ENCODE peak calls at places on chromosome 7, in five cellular contexts. P is SJSA1; S is OCI-LY7; Q is GM23248; K is CD8-positive, alpha-beta T cell. A is an unnamed sample.
A peak's percentile ranks its signal among the peaks of the same experiment; 100 is the strongest.

GRCh38 chr7:114760477-114760876 is 161.4 kb upstream of the MDFIC start:
- DNase-seq in P (no peak), S (no peak), Q (peak; percentile 1), K (no peak), A (no peak)

GRCh38 chr7:25025218-25025671 is 45.3 kb upstream of the OSBPL3 start:
- DNase-seq in P (peak; percentile 71), S (no peak), Q (peak; percentile 83), K (no peak), A (no peak)

GRCh38 chr7:20785211-20786048 is 1.3 kb downstream of the SP8 start:
- DNase-seq in P (no peak), S (no peak), Q (peak; percentile 47), K (no peak), A (no peak)

GRCh38 chr7:128398016-128398840 is 11.6 kb downstream of the IMPDH1 start:
- DNase-seq in P (peak; percentile 68), S (peak; percentile 24), Q (peak; percentile 61), K (no peak), A (no peak)

GRCh38 chr7:135327458-135327857 is 93.8 kb downstream of the STRA8 start:
- DNase-seq in P (no peak), S (no peak), Q (no peak), K (no peak), A (no peak)

GRCh38 chr7:46583606-46584005 is 662.5 kb upstream of the IGFBP3 start:
- DNase-seq in P (no peak), S (no peak), Q (peak; percentile 90), K (no peak), A (no peak)

GRCh38 chr7:21137640-21138039 is 290.2 kb upstream of the SP4 start:
- DNase-seq in P (no peak), S (no peak), Q (no peak), K (no peak), A (no peak)

GRCh38 chr7:95547356-95547755 is 49.0 kb downstream of the PDK4 start:
- DNase-seq in P (no peak), S (no peak), Q (no peak), K (no peak), A (no peak)

GRCh38 chr7:132577206-132578049 is 1.2 kb upstream of the PLXNA4 start:
- DNase-seq in P (no peak), S (no peak), Q (peak; percentile 72), K (no peak), A (no peak)

GRCh38 chr7:24902276-24902675 is 77.7 kb downstream of the OSBPL3 start:
- DNase-seq in P (no peak), S (no peak), Q (peak; percentile 77), K (no peak), A (no peak)

GRCh38 chr7:91288208-91288824 is 24.1 kb downstream of the FZD1 start:
- DNase-seq in P (peak; percentile 42), S (peak; percentile 35), Q (peak; percentile 32), K (no peak), A (no peak)

GRCh38 chr7:124420367-124420766 is 345.2 kb downstream of the GPR37 start:
- DNase-seq in P (no peak), S (no peak), Q (no peak), K (no peak), A (no peak)

GRCh38 chr7:139776486-139777303 is 1.1 kb downstream of the HIPK2 start:
- DNase-seq in P (no peak), S (peak; percentile 61), Q (peak; percentile 76), K (no peak), A (peak; percentile 45)

GRCh38 chr7:127582361-127582760 is 3.0 kb downstream of the GCC1 start:
- DNase-seq in P (no peak), S (no peak), Q (no peak), K (no peak), A (no peak)

GRCh38 chr7:84492565-84493034 is 298.0 kb upstream of the SEMA3A start:
- DNase-seq in P (no peak), S (no peak), Q (peak; percentile 75), K (no peak), A (no peak)

GRCh38 chr7:129188372-129188891 is at the start of gene SMO:
- DNase-seq in P (peak; percentile 55), S (no peak), Q (peak; percentile 60), K (no peak), A (no peak)

GRCh38 chr7:30225863-30226361 is 58.5 kb upstream of the ZNRF2 start:
- DNase-seq in P (peak; percentile 32), S (peak; percentile 67), Q (peak; percentile 53), K (no peak), A (no peak)

GRCh38 chr7:98802088-98802780 is 67.6 kb downstream of the TMEM130 start:
- DNase-seq in P (peak; percentile 96), S (peak; percentile 72), Q (peak; percentile 55), K (no peak), A (no peak)

GRCh38 chr7:121337398-121337797 is 8.6 kb downstream of the WNT16 start:
- DNase-seq in P (no peak), S (peak; percentile 45), Q (peak; percentile 21), K (no peak), A (no peak)

GRCh38 chr7:46586406-46586805 is 665.3 kb upstream of the IGFBP3 start:
- DNase-seq in P (no peak), S (no peak), Q (peak; percentile 13), K (no peak), A (no peak)

GRCh38 chr7:100093925-100094486 is 5.2 kb downstream of the COPS6 start:
- DNase-seq in P (no peak), S (no peak), Q (no peak), K (no peak), A (no peak)

GRCh38 chr7:116426428-116427156 is 72.9 kb upstream of the CAV2 start:
- DNase-seq in P (peak; percentile 62), S (no peak), Q (peak; percentile 88), K (no peak), A (no peak)

GRCh38 chr7:140726304-140726703 is 29.8 kb downstream of the NDUFB2 start:
- DNase-seq in P (no peak), S (peak; percentile 24), Q (peak; percentile 32), K (no peak), A (no peak)

GRCh38 chr7:124085168-124085567 is 52.3 kb upstream of the TMEM229A start:
- DNase-seq in P (no peak), S (no peak), Q (no peak), K (no peak), A (no peak)

GRCh38 chr7:157475095-157475494 is 138.3 kb downstream of the DNAJB6 start:
- DNase-seq in P (no peak), S (no peak), Q (no peak), K (no peak), A (no peak)

GRCh38 chr7:133434246-133434865 is 181.5 kb downstream of the EXOC4 start:
- DNase-seq in P (no peak), S (peak; percentile 9), Q (peak; percentile 63), K (no peak), A (peak; percentile 11)

GRCh38 chr7:108156897-108157605 is 26.9 kb upstream of the LAMB4 start:
- DNase-seq in P (no peak), S (no peak), Q (peak; percentile 58), K (no peak), A (no peak)

GRCh38 chr7:82805527-82805960 is 357.1 kb downstream of the PCLO start:
- DNase-seq in P (peak; percentile 61), S (no peak), Q (peak; percentile 91), K (no peak), A (no peak)

GRCh38 chr7:74430961-74431466 is 22.7 kb upstream of the GTF2IRD1 start:
- DNase-seq in P (no peak), S (no peak), Q (no peak), K (no peak), A (no peak)

GRCh38 chr7:3207387-3207786 is 93.7 kb upstream of the SDK1 start:
- DNase-seq in P (no peak), S (no peak), Q (no peak), K (no peak), A (no peak)

GRCh38 chr7:28840515-28841125 is 117.5 kb downstream of the TRIL start:
- DNase-seq in P (no peak), S (no peak), Q (peak; percentile 53), K (no peak), A (no peak)

DNA sequence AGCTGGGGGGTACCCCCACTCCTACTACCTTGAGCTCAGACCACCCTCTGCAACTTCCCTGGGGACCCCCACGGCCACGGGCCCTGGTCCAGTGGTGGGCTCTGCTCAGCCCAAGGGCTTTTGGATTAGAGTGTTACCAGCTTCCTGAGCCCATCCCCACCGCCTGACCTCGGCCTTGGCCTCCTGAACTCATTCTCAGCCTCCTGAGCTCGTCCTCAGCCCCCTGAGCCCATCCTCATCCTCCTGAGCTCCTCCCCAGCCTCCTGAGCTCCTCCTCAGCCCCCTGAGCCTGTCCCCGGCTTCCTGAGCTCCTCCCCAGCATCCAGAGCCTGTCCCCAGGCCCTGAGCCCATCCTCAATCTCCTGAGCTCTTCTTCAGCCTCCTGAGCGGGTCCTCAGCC is 106.3 kb upstream of the FAM20C start:
- DNase-seq in P (peak; percentile 34), S (no peak), Q (no peak), K (no peak), A (no peak)
- H3K4me3 ChIP-seq in P (no peak overlapping the region), S (no peak overlapping the region), Q (no peak overlapping the region), K (no peak overlapping the region), A (no peak overlapping the region)

DNA sequence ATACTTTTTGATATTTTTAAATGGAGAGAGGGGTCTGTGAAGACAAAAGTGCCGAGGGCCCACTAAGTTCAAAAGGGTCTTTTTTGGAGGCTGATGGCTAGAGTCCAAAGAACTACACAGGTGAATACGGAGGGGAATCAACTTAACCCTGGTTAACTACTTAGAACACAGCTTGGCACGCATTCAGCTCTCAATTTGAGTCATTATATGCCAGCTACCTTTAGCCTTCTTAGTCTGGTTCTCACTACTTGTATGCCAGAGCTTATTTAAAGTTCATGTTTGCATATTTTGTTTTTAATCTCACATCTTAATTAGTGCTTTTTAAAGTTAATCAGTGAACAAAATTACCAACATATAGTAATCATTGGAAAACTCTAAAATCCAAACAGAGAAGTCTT is 80.8 kb downstream of the VWDE start:
- DNase-seq in P (no peak), S (no peak), Q (peak; percentile 9), K (no peak), A (no peak)
- H3K36me3 ChIP-seq in P (no peaks in the 10 kb centered on the region), S (no peaks in the 10 kb centered on the region), Q (no peaks in the 10 kb centered on the region), K (no peaks in the 10 kb centered on the region), A (no peaks in the 10 kb centered on the region)

GRCh38 chr7:64945776-64946175 is 42.7 kb downstream of the ZNF273 start:
- DNase-seq in P (no peak), S (no peak), Q (no peak), K (no peak), A (no peak)

GRCh38 chr7:64945481-64945756 is 42.3 kb downstream of the ZNF273 start:
- DNase-seq in P (no peak), S (no peak), Q (no peak), K (no peak), A (no peak)

GRCh38 chr7:64947252-64948000 is 43.4 kb downstream of the ZNF117 start:
- DNase-seq in P (peak; percentile 45), S (no peak), Q (peak; percentile 13), K (no peak), A (no peak)

GRCh38 chr7:64951250-64951848 is 39.5 kb downstream of the ZNF117 start:
- DNase-seq in P (no peak), S (peak; percentile 72), Q (peak; percentile 58), K (no peak), A (peak; percentile 47)

GRCh38 chr7:64946772-64947171 is 43.7 kb downstream of the ZNF273 start:
- DNase-seq in P (no peak), S (peak; percentile 60), Q (peak; percentile 15), K (no peak), A (no peak)
- H3K4me3 ChIP-seq in P (no peak overlapping the region), S (no peak overlapping the region), Q (no peak overlapping the region), K (no peak overlapping the region), A (no peak overlapping the region)

GRCh38 chr7:45107356-45107755 is 4.1 kb downstream of the TBRG4 start:
- DNase-seq in P (no peak), S (no peak), Q (no peak), K (no peak), A (no peak)
- H3K36me3 ChIP-seq in P (peaks cover 79% of the 10 kb centered on the region), S (peaks cover 79% of the 10 kb centered on the region), Q (peaks cover 35% of the 10 kb centered on the region), K (peaks cover 68% of the 10 kb centered on the region), A (peaks cover 71% of the 10 kb centered on the region)

A was measured in CD4-positive, alpha-beta memory T cell.